ENCODE peak calls at places on chromosomes 4 and X, in ten cellular contexts. X is BJ, L is left lung, Y is cardiac fibroblast, E is right lobe of liver, C is GM23248, B is adipocyte, V is heart left ventricle, W is lower leg skin, A is OCI-LY7. H is an unnamed sample.
A peak's percentile ranks its signal among the peaks of the same experiment; 100 is the strongest.

GRCh38 chr4:75686346-75686745 is 13.1 kb upstream of the G3BP2 start:
- DNase-seq in C (peak; percentile 9), A (no peak), E (no peak), X (no peak), W (no peak), L (no peak), Y (no peak), B (no peak), V (no peak), H (no peak)

GRCh38 chr4:140637836-140638235 is 69.1 kb upstream of the UCP1 start:
- DNase-seq in X (no peak), B (peak; percentile 31), W (no peak), V (no peak), E (no peak), L (no peak), C (peak; percentile 45), A (peak; percentile 85), Y (peak; percentile 39), H (peak; percentile 24)

GRCh38 chr4:182240161-182241130 is 2.8 kb upstream of the TENM3 start:
- DNase-seq in Y (peak; percentile 20), A (no peak), L (no peak), C (peak; percentile 32), V (no peak), X (peak; percentile 46), W (no peak), E (no peak), B (peak; percentile 63), H (peak; percentile 80)

GRCh38 chr4:76373919-76374552 is 46.9 kb downstream of the CCDC158 start:
- DNase-seq in W (no peak), V (no peak), X (peak; percentile 4), A (no peak), Y (peak; percentile 82), C (peak; percentile 70), B (peak; percentile 6), L (no peak), E (no peak), H (peak; percentile 3)

GRCh38 chr4:16269742-16270522 is 43.7 kb upstream of the TAPT1 start:
- DNase-seq in B (peak; percentile 93), X (peak; percentile 92), A (no peak), V (no peak), W (no peak), Y (peak; percentile 97), L (no peak), C (peak; percentile 98), E (no peak), H (peak; percentile 45)

GRCh38 chrX:133588827-133589226 is 173.5 kb upstream of the GPC4 start:
- DNase-seq in C (no peak), W (no peak), B (no peak), V (no peak), L (no peak), X (no peak), A (no peak), Y (no peak), E (no peak), H (no peak)

GRCh38 chr4:169745291-169745690 is 12.5 kb downstream of the HPF1 start:
- DNase-seq in L (no peak), E (no peak), B (peak; percentile 68), Y (peak; percentile 80), V (no peak), C (peak; percentile 77), A (no peak), W (no peak), X (no peak), H (peak; percentile 42)

GRCh38 chr4:56261027-56261426 is 126.3 kb downstream of the AASDH start:
- DNase-seq in W (no peak), C (no peak), V (no peak), Y (no peak), L (no peak), E (no peak), X (no peak), A (no peak), B (no peak), H (no peak)

GRCh38 chr4:125316391-125316780 is 1.6 kb downstream of the FAT4 start:
- DNase-seq in B (peak; percentile 53), E (peak; percentile 73), W (peak; percentile 88), C (peak; percentile 65), V (peak; percentile 47), A (no peak), X (no peak), L (peak; percentile 56), Y (no peak), H (no peak)

GRCh38 chr4:1380368-1381151 is 25.7 kb downstream of the NKX1-1 start:
- DNase-seq in B (no peak), Y (no peak), A (no peak), W (peak; percentile 83), C (no peak), E (peak; percentile 42), X (no peak), V (peak; percentile 18), L (no peak), H (no peak)

GRCh38 chr4:56743550-56743949 is 62.5 kb upstream of the HOPX start:
- DNase-seq in C (no peak), V (no peak), A (no peak), Y (no peak), W (no peak), E (no peak), X (no peak), L (no peak), B (no peak), H (peak; percentile 95)

GRCh38 chr4:77031544-77031943 is 44.2 kb downstream of the CCNI start:
- DNase-seq in W (no peak), Y (no peak), A (no peak), V (no peak), L (no peak), E (no peak), X (no peak), B (no peak), C (no peak), H (no peak)

GRCh38 chr4:86600007-86600653 is 6.0 kb downstream of the PTPN13 start:
- DNase-seq in X (no peak), Y (no peak), L (no peak), E (no peak), A (no peak), V (no peak), C (peak; percentile 6), B (no peak), W (no peak), H (no peak)

GRCh38 chr4:17578482-17578891 is 1.5 kb downstream of the LAP3 start:
- DNase-seq in W (no peak), E (no peak), V (no peak), Y (peak; percentile 13), C (no peak), B (peak; percentile 28), A (peak; percentile 59), L (no peak), X (no peak), H (peak; percentile 54)
- H3K4me3 ChIP-seq in W (peak overlapping the region; percentile 72), E (peak overlapping the region; percentile 94), V (peak overlapping the region; percentile 84), Y (peak overlapping the region; percentile 81), C (peak overlapping the region; percentile 92), B (peak overlapping the region; percentile 83), A (peak overlapping the region; percentile 79), L (peak overlapping the region; percentile 80), X (peak overlapping the region; percentile 86), H (peak overlapping the region; percentile 85)

DNA sequence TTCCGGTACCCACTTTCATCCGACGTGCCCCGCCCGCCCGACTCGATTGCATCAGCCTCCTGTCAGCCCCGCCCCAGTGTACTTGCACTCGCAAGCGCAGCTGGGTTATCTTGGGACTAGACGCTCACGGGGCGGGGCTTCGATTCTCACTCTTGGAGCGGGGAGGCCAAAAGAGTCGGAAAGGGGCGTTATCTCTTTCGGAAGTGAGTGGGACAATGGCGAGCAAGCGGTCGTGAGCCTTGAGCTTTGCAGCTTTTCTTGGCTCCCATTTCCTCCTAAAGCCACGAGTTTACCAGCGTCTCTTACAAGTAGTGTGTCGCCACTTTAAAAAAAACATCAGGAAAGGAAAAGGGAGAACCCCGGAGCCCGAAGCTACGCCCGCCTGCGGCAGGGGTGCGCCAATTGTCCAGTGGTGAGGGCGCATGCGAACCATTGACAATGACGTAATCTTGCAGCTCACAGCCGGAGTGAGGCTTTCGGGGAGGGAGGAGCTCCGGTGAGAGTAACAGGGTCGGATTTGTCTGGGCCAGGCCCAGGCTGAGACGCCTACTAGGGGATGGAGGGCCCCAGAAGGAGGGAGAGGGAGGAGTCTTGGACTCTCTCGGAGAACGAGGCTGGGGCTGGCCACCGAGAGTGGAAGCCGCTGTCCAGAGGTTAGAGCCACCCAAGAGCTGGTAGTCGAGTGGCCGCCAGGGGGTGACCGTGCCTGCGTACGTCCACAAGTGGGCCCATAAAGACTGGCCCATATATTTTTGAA is 109.5 kb downstream of the GNL3L start:
- DNase-seq in B (peak; percentile 95), Y (peak; percentile 97), A (peak; percentile 97), V (peak; percentile 97), W (peak; percentile 98), X (peak; percentile 89), E (peak; percentile 95), C (peak; percentile 97), L (peak; percentile 94), H (peak; percentile 97)
- H3K4me3 ChIP-seq in B (peak overlapping the region; percentile 85), Y (peak overlapping the region; percentile 47), A (peak overlapping the region; percentile 68), V (peak overlapping the region; percentile 59), W (no peak overlapping the region), X (peak overlapping the region; percentile 43), E (peak overlapping the region; percentile 22), C (peak overlapping the region; percentile 75), L (peak overlapping the region; percentile 31), H (peak overlapping the region; percentile 63)

GRCh38 chr4:166229799-166230198 is 356.8 kb downstream of the TLL1 start:
- DNase-seq in W (no peak), B (no peak), V (no peak), A (no peak), L (no peak), X (no peak), E (no peak), Y (no peak), C (no peak), H (no peak)
- H3K4me3 ChIP-seq in W (no peak overlapping the region), B (no peak overlapping the region), V (no peak overlapping the region), A (no peak overlapping the region), L (no peak overlapping the region), X (no peak overlapping the region), E (no peak overlapping the region), Y (no peak overlapping the region), C (no peak overlapping the region), H (no peak overlapping the region)

GRCh38 chr4:142404191-142404611 is 441.9 kb downstream of the INPP4B start:
- DNase-seq in L (peak; percentile 42), C (peak; percentile 95), W (no peak), Y (peak; percentile 91), X (no peak), V (peak; percentile 43), B (peak; percentile 89), A (no peak), E (no peak), H (peak; percentile 56)

GRCh38 chr4:142405021-142405991 is 440.8 kb downstream of the INPP4B start:
- DNase-seq in B (peak; percentile 76), Y (peak; percentile 83), L (peak; percentile 45), A (no peak), V (peak; percentile 49), W (peak; percentile 86), E (peak; percentile 42), C (peak; percentile 86), X (peak; percentile 77), H (peak; percentile 75)

GRCh38 chr4:142406917-142407501 is 439.1 kb downstream of the INPP4B start:
- DNase-seq in B (peak; percentile 11), L (no peak), A (no peak), W (no peak), Y (peak; percentile 12), E (no peak), C (peak; percentile 9), V (no peak), X (no peak), H (peak; percentile 13)

GRCh38 chr4:142407569-142407968 is 438.5 kb downstream of the INPP4B start:
- DNase-seq in X (no peak), W (no peak), B (peak; percentile 33), Y (no peak), L (no peak), C (peak; percentile 59), A (no peak), E (no peak), V (no peak), H (peak; percentile 46)

GRCh38 chr4:142406051-142406549 is 440.0 kb downstream of the INPP4B start:
- DNase-seq in W (no peak), X (no peak), V (no peak), A (no peak), L (no peak), C (peak; percentile 35), E (no peak), B (peak; percentile 46), Y (peak; percentile 63), H (no peak)
- H3K4me3 ChIP-seq in W (no peak overlapping the region), X (no peak overlapping the region), V (peak overlapping the region; percentile 61), A (no peak overlapping the region), L (no peak overlapping the region), C (peak overlapping the region; percentile 84), E (no peak overlapping the region), B (peak overlapping the region; percentile 84), Y (peak overlapping the region; percentile 16), H (no peak overlapping the region)

H was measured in fibroblast of villous mesenchyme.